ENCODE peak calls at places on chromosomes 11 and 22, in four cellular contexts. E is neural crest cell, M is heart left ventricle, T is brain microvascular endothelial cell. C is an unnamed sample.

GRCh38 chr11:66328036-66328306 is 8.3 kb downstream of the RIN1 start:
- DNase-seq in M (no peak), E (no peak), T (no peak), C (no peak)

GRCh38 chr11:34846467-34846866 is 69.7 kb downstream of the APIP start:
- DNase-seq in M (no peak), T (no peak), E (no peak), C (no peak)

GRCh38 chr11:102603091-102603490 is 22.0 kb downstream of the MMP20 start:
- DNase-seq in E (peak), M (no peak), T (peak), C (peak)

GRCh38 chr11:261624-262023 is 16.6 kb upstream of the NLRP6 start:
- DNase-seq in T (no peak), M (no peak), E (no peak), C (no peak)

GRCh38 chr11:73801136-73801535 is 13.5 kb downstream of the MRPL48 start:
- DNase-seq in E (no peak), M (no peak), T (no peak), C (no peak)

GRCh38 chr11:23509023-23509422 is 648.7 kb upstream of the CCDC179 start:
- DNase-seq in M (no peak), T (peak), E (no peak), C (peak)

GRCh38 chr22:19607198-19608113 is 83.2 kb upstream of the CLDN5 start:
- DNase-seq in T (no peak), M (peak), E (no peak), C (no peak)

GRCh38 chr11:64489831-64490441 is 101.1 kb upstream of the SLC22A12 start:
- DNase-seq in E (peak), M (peak), T (peak), C (peak)

GRCh38 chr11:129614256-129614944 is 201.2 kb upstream of the TMEM45B start:
- DNase-seq in M (no peak), T (no peak), E (no peak), C (no peak)

GRCh38 chr11:71114124-71114851 is 138.1 kb downstream of the SHANK2 start:
- DNase-seq in M (no peak), T (no peak), E (no peak), C (no peak)

DNA sequence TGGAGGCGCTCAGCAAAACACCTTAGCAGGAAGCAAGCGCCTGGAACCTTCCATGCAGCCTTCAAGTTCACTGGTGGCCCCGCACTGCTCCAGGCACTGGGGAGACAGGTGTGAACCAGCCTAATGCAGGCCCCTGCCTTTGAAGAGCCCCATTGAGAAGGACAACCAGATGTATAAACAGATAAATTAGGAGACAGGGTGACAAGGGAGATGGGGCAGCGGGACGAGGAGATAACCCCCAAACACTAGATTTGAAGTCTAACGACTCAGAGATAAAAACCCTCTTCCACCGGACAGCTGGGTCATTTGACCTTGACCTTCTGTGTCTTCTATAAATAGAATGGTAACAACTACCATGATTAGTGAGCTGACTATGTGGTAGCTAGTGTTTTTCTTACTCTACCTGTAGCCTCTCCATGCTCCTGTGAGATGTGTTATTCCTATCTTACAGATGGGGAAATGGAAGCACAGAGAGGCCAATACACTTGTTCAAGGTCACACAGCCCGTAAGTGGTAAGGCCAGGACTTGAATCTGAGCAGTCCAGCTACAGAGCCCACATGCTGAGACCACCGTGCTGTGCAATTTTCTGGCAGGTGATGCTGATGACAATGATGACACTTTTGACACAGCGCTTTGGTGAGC is 2.0 kb upstream of the PDGFB start:
- DNase-seq in E (no peak), M (no peak), T (no peak), C (no peak)
- TF ChIP-seq CTCF in E (no peak), M (no peak), T (no peak), C (no peak)

GRCh38 chr22:42908082-42908746 is 51.1 kb upstream of the ARFGAP3 start:
- DNase-seq in E (no peak), T (no peak), M (no peak), C (no peak)

GRCh38 chr22:42909363-42910058 is 52.4 kb upstream of the ARFGAP3 start:
- DNase-seq in T (no peak), M (no peak), E (no peak), C (no peak)

GRCh38 chr22:42912049-42912448 is 55.0 kb upstream of the ARFGAP3 start:
- DNase-seq in M (no peak), T (no peak), E (no peak), C (no peak)

GRCh38 chr22:42907404-42908081 is 50.5 kb upstream of the ARFGAP3 start:
- DNase-seq in T (no peak), M (no peak), E (no peak), C (no peak)

DNA sequence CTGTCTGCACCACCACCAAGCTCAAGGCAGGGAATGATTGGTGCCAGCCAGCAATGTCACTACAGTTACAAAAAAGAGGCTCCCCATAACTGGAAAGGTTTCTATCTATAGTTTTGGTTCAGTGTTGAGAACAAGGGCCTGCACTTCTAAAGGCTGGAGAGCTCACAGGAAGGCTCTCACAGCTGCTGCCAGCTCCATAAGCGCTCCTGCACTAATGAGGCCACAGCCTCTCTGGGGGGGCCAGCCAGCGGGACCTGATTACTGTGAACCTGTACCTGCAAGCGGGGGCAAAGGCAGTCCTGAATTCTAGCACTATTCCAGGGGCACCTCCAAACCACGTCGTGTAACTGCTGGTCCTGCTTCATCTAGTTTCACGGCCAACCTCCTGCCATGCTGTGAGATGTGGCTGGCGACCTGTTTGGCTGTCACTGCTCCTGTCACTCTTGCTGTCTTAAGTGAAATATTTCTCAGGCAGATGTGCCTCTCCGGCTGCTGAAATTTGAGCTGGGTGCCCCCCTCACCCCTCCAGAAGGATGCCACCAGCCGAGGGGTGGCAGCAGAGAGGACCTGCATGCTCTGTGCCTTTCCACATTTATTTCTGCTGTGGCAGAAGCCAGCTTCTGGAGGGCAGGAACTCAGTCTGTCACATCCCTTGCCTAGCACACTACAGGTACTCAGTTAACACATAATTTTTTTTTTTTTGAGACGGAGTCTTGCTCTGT is 53.3 kb upstream of the ARFGAP3 start:
- DNase-seq in E (no peak), T (no peak), M (no peak), C (no peak)
- TF ChIP-seq CTCF in E (no peak), T (no peak), M (peak), C (no peak)

GRCh38 chr11:16632295-16633200 is 105.9 kb upstream of the C11orf58 start:
- DNase-seq in M (no peak), T (peak), E (no peak), C (peak)
- TF ChIP-seq CTCF in M (peak), T (peak), E (peak), C (peak)

GRCh38 chr11:4607782-4608666 is at the start of gene TRIM68:
- DNase-seq in E (peak), T (peak), M (peak), C (peak)
- TF ChIP-seq CTCF in E (no peak), T (peak), M (no peak), C (no peak)

DNA sequence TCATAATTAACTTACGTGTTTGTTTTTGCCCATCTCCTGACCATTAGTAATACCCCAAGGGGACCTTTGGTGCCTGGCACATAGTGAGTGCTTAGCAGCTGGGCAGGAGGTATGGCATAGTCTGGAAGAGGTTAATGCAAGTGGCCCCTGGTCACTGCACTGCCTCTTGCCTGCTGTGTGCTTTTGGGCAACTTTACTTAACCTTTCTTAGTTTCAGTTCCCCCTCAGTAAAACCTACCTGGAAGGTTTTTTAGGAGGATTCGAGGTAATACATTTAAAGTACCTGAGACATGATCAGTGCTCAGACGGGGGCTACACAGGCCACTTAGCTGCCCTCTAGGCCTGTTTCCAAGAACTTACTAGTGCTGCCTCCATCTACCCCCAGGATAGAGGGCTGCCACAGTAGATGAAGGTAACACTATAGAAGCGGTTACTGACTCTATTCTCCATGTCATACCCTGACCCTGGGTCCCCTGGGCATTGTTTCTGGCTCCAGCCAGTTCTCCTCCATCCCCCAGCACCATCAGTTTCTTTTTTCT is 3.4 kb downstream of the POLD4 start:
- DNase-seq in E (no peak), T (no peak), M (no peak), C (no peak)
- TF ChIP-seq CTCF in E (no peak), T (no peak), M (no peak), C (no peak)

GRCh38 chr11:76782526-76783293 is 446 bp upstream of the TSKU start:
- DNase-seq in E (peak), M (peak), T (peak), C (peak)

GRCh38 chr11:76785513-76785912 is 2.4 kb downstream of the TSKU start:
- DNase-seq in E (no peak), T (no peak), M (no peak), C (no peak)

GRCh38 chr11:76783901-76784813 is 1.0 kb downstream of the TSKU start:
- DNase-seq in M (peak), E (peak), T (peak), C (peak)

GRCh38 chr11:76781861-76782500 is 1.2 kb upstream of the TSKU start:
- DNase-seq in M (no peak), E (no peak), T (no peak), C (no peak)

DNA sequence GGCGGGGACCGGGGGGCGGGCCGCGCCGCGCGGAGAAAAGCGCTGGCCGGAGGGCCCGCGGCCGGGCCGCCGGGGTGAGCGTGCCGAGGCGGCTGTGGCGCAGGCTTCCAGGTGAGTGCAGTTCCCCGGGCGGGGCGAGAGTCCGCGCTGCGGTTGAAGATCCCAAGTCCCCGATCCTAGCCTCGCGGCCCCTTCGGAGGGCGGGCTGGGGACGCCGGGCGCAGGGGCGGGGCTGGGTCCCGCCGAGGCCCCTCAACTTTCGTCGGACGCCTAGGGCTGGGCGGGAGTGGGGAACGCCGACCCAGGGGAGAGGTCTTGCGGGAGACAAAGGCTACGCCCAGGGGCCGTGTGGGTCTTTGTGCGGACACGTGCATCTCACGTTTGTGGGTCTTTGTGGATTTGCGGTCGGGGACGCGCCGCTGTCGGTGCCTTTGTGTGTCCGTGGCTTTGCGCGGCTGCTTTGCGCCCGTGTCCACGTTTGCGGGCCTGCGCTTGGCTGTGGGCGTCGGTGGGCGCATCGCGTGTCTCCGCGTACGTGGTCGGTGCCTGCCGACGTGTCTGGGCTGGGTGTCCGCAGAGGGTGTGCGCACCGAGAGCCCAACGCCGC is at the start of gene TSKU:
- DNase-seq in M (no peak), T (peak), E (peak), C (peak)
- TF ChIP-seq CTCF in M (no peak), T (no peak), E (no peak), C (no peak)

C was measured in astrocyte of the spinal cord.